ENCODE peak calls at places on chromosomes 5 and 9, in eight cellular contexts. B is HepG2, I is A549, G is SK-N-SH, V is K562, E is HCT116, C is GM23338, O is HL-60. D is an unnamed sample.
A peak's percentile ranks its signal among the peaks of the same experiment; 100 is the strongest.

GRCh38 chr9:16276866-16277265 is 593.6 kb downstream of the BNC2 start:
- DNase-seq in B (no peak), I (no peak), G (no peak), V (no peak), E (no peak), C (no peak), O (no peak), D (no peak)

GRCh38 chr9:137986268-137987099 is 108.9 kb downstream of the CACNA1B start:
- DNase-seq in B (no peak), I (no peak), G (no peak), V (no peak), E (no peak), C (no peak), O (no peak), D (no peak)

GRCh38 chr9:123828449-123828848 is 101.5 kb downstream of the DENND1A start:
- DNase-seq in B (no peak), I (no peak), G (peak; percentile 11), V (no peak), E (no peak), C (no peak), O (no peak), D (no peak)

GRCh38 chr5:150021491-150022162 is 21.1 kb downstream of the HMGXB3 start:
- DNase-seq in B (no peak), I (no peak), G (no peak), V (no peak), E (peak; percentile 80), C (peak; percentile 24), O (no peak), D (no peak)

GRCh38 chr9:35795701-35796100 is 4.3 kb downstream of the NPR2 start:
- DNase-seq in B (no peak), I (no peak), G (no peak), V (no peak), E (no peak), C (no peak), O (no peak), D (no peak)

GRCh38 chr5:124480964-124481363 is 265.5 kb downstream of the ZNF608 start:
- DNase-seq in B (no peak), I (no peak), G (no peak), V (no peak), E (no peak), C (no peak), O (no peak), D (no peak)

GRCh38 chr9:109411818-109412352 is 86.2 kb downstream of the PTPN3 start:
- DNase-seq in B (no peak), I (peak; percentile 25), G (peak; percentile 44), V (peak; percentile 12), E (no peak), C (peak; percentile 76), O (peak; percentile 34), D (peak; percentile 47)

GRCh38 chr9:28059192-28059591 is 485.9 kb upstream of the C9orf72 start:
- DNase-seq in B (no peak), I (no peak), G (no peak), V (no peak), E (no peak), C (no peak), O (no peak), D (no peak)

GRCh38 chr9:109894921-109895758 is 115.1 kb downstream of the PALM2AKAP2 start:
- DNase-seq in B (no peak), I (no peak), G (no peak), V (no peak), E (no peak), C (no peak), O (peak; percentile 45), D (no peak)

GRCh38 chr5:131323378-131323777 is 59.5 kb downstream of the CDC42SE2 start:
- DNase-seq in B (no peak), I (no peak), G (no peak), V (no peak), E (no peak), C (no peak), O (no peak), D (no peak)

GRCh38 chr5:72651109-72651508 is 143.9 kb upstream of the ZNF366 start:
- DNase-seq in B (no peak), I (no peak), G (no peak), V (no peak), E (no peak), C (no peak), O (no peak), D (no peak)

GRCh38 chr9:97529363-97530076 is 28.1 kb downstream of the TMOD1 start:
- DNase-seq in B (no peak), I (peak; percentile 36), G (no peak), V (no peak), E (no peak), C (no peak), O (no peak), D (no peak)

GRCh38 chr9:89778100-89779085 is 173.6 kb downstream of the GADD45G start:
- DNase-seq in B (peak; percentile 4), I (no peak), G (peak; percentile 82), V (no peak), E (no peak), C (no peak), O (no peak), D (no peak)

GRCh38 chr9:117073539-117074336 is 341.1 kb downstream of the ASTN2 start:
- DNase-seq in B (peak; percentile 4), I (peak; percentile 15), G (peak; percentile 78), V (peak; percentile 16), E (no peak), C (peak; percentile 87), O (no peak), D (no peak)
- TF ChIP-seq REST in B (no peak), I (no peak), G (no peak), V (no peak), E (no peak), C (no peak), O (no peak), D (no peak)

DNA sequence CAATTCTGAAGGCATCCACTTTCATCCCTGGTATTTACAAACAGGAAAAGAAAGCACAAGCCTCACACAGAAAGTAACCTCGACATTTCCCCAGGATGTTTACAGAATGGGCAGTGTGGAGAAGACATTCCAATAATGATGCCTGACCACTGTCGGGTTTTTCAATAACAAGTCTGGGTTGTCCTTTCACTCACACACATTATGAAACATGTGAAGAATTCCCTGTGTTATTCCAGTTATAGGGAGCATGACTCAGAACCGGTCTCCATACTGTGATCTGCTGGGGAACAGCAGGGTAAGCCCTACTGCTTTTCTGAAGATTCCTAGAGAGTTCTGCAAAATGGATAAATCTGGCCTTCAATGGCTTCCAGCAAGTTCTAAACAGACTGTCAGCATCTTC is 155.3 kb downstream of the ADAMTS12 start:
- DNase-seq in B (peak; percentile 4), I (no peak), G (no peak), V (no peak), E (no peak), C (no peak), O (no peak), D (no peak)
- TF ChIP-seq REST in B (no peak), I (no peak), G (no peak), V (no peak), E (no peak), C (no peak), O (no peak), D (no peak)

DNA sequence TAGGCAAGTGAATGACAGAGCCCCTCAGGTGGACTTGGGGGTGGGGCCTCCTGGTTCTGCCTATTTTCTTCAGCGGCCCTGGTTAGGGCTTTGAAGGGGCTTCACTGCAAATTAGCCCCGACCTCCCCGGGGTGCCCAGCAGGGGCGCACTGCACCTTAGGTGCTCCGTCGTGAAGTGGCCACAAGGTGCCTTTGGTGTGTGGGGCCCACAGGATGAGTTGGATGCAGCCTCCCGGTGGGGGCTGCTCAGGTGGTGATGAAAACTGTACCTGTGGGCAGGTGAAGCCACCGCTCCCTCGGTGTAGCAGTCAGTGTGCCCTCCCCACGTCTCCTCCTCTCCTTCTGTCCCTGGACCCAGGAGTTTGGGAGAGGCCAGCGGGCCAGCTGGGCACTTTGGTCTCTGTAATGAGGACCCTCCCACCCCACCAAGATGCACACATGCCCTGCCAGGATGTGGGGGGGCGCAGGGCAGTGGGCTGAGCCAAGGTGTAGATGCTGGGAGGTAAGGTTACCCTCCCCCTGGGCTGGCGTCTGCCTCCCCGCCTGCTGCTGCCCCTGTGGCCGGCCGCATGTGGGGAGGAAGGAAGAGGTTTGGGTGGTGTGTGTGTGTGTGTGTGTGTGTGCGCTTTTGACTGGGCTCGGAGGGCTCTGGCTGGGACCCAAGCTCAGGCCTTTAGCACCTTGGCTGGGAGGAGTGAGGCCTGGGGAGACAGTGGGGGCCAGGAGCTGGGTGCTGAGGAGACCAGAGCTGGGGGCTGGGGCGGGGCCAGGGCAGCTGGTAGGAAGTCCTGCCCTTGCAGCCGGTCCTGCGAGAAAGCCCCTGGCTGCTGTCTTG is 55.6 kb downstream of the RXRA start:
- DNase-seq in B (peak; percentile 21), I (no peak), G (peak; percentile 65), V (no peak), E (no peak), C (no peak), O (peak; percentile 83), D (no peak)
- TF ChIP-seq REST in B (no peak), I (no peak), G (no peak), V (no peak), E (no peak), C (no peak), O (no peak), D (no peak)

GRCh38 chr5:75049581-75050274 is 2.6 kb downstream of the GCNT4 start:
- DNase-seq in B (peak; percentile 69), I (peak; percentile 53), G (peak; percentile 56), V (peak; percentile 74), E (peak; percentile 68), C (peak; percentile 90), O (peak; percentile 15), D (peak; percentile 61)

GRCh38 chr5:75052461-75053285 is at the start of gene GCNT4:
- DNase-seq in B (no peak), I (peak; percentile 29), G (peak; percentile 76), V (no peak), E (no peak), C (peak; percentile 69), O (no peak), D (no peak)

GRCh38 chr5:75053286-75054109 is 1.1 kb upstream of the GCNT4 start:
- DNase-seq in B (peak; percentile 16), I (peak; percentile 40), G (peak; percentile 78), V (peak; percentile 11), E (no peak), C (peak; percentile 73), O (peak; percentile 3), D (no peak)

GRCh38 chr5:75050415-75050814 is 1.9 kb downstream of the GCNT4 start:
- DNase-seq in B (peak; percentile 30), I (peak; percentile 47), G (peak; percentile 58), V (peak; percentile 30), E (no peak), C (peak; percentile 88), O (no peak), D (no peak)

GRCh38 chr5:75051217-75051751 is 1.1 kb downstream of the GCNT4 start:
- DNase-seq in B (no peak), I (no peak), G (no peak), V (no peak), E (no peak), C (peak; percentile 19), O (no peak), D (no peak)
- TF ChIP-seq REST in B (no peak), I (no peak), G (no peak), V (no peak), E (no peak), C (no peak), O (no peak), D (no peak)

DNA sequence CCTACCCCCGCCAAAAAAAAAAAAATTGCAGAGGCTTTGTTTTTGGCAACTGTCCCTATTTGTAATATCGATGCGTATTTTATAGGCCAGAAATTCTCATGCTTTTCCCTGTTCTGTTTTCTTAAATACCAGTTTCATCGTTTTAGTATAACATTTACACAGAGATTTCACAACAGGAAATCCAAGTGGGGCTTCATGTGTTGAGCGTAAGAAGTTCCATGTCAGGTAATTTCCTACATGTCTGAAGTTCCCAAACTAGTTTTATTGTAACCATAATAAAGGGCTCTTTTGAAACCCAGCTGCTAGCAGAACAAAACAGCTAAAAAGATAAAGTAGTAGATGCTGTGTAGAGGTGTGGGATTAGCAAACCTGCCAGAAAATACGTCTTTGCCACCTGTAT is 4.2 kb downstream of the SMC5 start:
- DNase-seq in B (no peak), I (no peak), G (no peak), V (no peak), E (no peak), C (no peak), O (no peak), D (no peak)
- TF ChIP-seq REST in B (no peak), I (no peak), G (no peak), V (no peak), E (no peak), C (no peak), O (no peak), D (no peak)